ENCODE peak calls at places on chromosomes 2 and 18, in seven cellular contexts. One of them, this sample, is unnamed.

GRCh38 chr2:239035997-239036731 is 188.3 kb downstream of the TWIST2 start:
- DNase-seq in activated naive CD4-positive, alpha-beta T cell treated with anti-CD3 and anti-CD28 coated beads, Interleukin-2, amount 10 ng/mL, durations not matched to agents 7 days and 5 days: peak; percentile 42
- DNase-seq in iPS-NIHi11: peak; percentile 55
- DNase-seq in T-helper 2 cell: no peak
- DNase-seq in NCI-H748 treated with DMSO at 0.1 percent for 48 hours: no peak
- DNase-seq in NCI-H1694 treated with DMSO at 0.1 percent for 48 hours: no peak
- DNase-seq in mucosa of descending colon: no peak
- DNase-seq in this sample: no peak

GRCh38 chr2:233059547-233059796 is 670 bp upstream of the INPP5D start:
- DNase-seq in activated naive CD4-positive, alpha-beta T cell treated with anti-CD3 and anti-CD28 coated beads, Interleukin-2, amount 10 ng/mL, durations not matched to agents 7 days and 5 days: no peak
- DNase-seq in iPS-NIHi11: peak; percentile 46
- DNase-seq in T-helper 2 cell: no peak
- DNase-seq in NCI-H748 treated with DMSO at 0.1 percent for 48 hours: no peak
- DNase-seq in NCI-H1694 treated with DMSO at 0.1 percent for 48 hours: no peak
- DNase-seq in mucosa of descending colon: no peak
- DNase-seq in this sample: no peak

GRCh38 chr2:54572636-54573531 is 116.8 kb downstream of the SPTBN1 start:
- DNase-seq in activated naive CD4-positive, alpha-beta T cell treated with anti-CD3 and anti-CD28 coated beads, Interleukin-2, amount 10 ng/mL, durations not matched to agents 7 days and 5 days: peak; percentile 63
- DNase-seq in iPS-NIHi11: no peak
- DNase-seq in T-helper 2 cell: peak; percentile 20
- DNase-seq in NCI-H748 treated with DMSO at 0.1 percent for 48 hours: peak; percentile 26
- DNase-seq in NCI-H1694 treated with DMSO at 0.1 percent for 48 hours: no peak
- DNase-seq in mucosa of descending colon: peak; percentile 48
- DNase-seq in this sample: no peak

GRCh38 chr2:241378816-241379215 is 22.7 kb downstream of the FARP2 start:
- DNase-seq in activated naive CD4-positive, alpha-beta T cell treated with anti-CD3 and anti-CD28 coated beads, Interleukin-2, amount 10 ng/mL, durations not matched to agents 7 days and 5 days: no peak
- DNase-seq in iPS-NIHi11: no peak
- DNase-seq in T-helper 2 cell: no peak
- DNase-seq in NCI-H748 treated with DMSO at 0.1 percent for 48 hours: no peak
- DNase-seq in NCI-H1694 treated with DMSO at 0.1 percent for 48 hours: no peak
- DNase-seq in mucosa of descending colon: no peak
- DNase-seq in this sample: no peak

GRCh38 chr2:44939074-44940052 is 2.1 kb upstream of the SIX3 start:
- DNase-seq in activated naive CD4-positive, alpha-beta T cell treated with anti-CD3 and anti-CD28 coated beads, Interleukin-2, amount 10 ng/mL, durations not matched to agents 7 days and 5 days: no peak
- DNase-seq in iPS-NIHi11: no peak
- DNase-seq in T-helper 2 cell: no peak
- DNase-seq in NCI-H748 treated with DMSO at 0.1 percent for 48 hours: no peak
- DNase-seq in NCI-H1694 treated with DMSO at 0.1 percent for 48 hours: no peak
- DNase-seq in mucosa of descending colon: no peak
- DNase-seq in this sample: no peak

GRCh38 chr2:239240480-239240881 is 160.3 kb downstream of the HDAC4 start:
- DNase-seq in activated naive CD4-positive, alpha-beta T cell treated with anti-CD3 and anti-CD28 coated beads, Interleukin-2, amount 10 ng/mL, durations not matched to agents 7 days and 5 days: no peak
- DNase-seq in iPS-NIHi11: no peak
- DNase-seq in T-helper 2 cell: no peak
- DNase-seq in NCI-H748 treated with DMSO at 0.1 percent for 48 hours: no peak
- DNase-seq in NCI-H1694 treated with DMSO at 0.1 percent for 48 hours: no peak
- DNase-seq in mucosa of descending colon: no peak
- DNase-seq in this sample: no peak

GRCh38 chr2:175234153-175234552 is 52.6 kb upstream of the ATP5MC3 start:
- DNase-seq in activated naive CD4-positive, alpha-beta T cell treated with anti-CD3 and anti-CD28 coated beads, Interleukin-2, amount 10 ng/mL, durations not matched to agents 7 days and 5 days: no peak
- DNase-seq in iPS-NIHi11: no peak
- DNase-seq in T-helper 2 cell: no peak
- DNase-seq in NCI-H748 treated with DMSO at 0.1 percent for 48 hours: peak; percentile 11
- DNase-seq in NCI-H1694 treated with DMSO at 0.1 percent for 48 hours: peak; percentile 16
- DNase-seq in mucosa of descending colon: no peak
- DNase-seq in this sample: no peak

GRCh38 chr18:79770826-79771225 is 26.9 kb upstream of the KCNG2 start:
- DNase-seq in activated naive CD4-positive, alpha-beta T cell treated with anti-CD3 and anti-CD28 coated beads, Interleukin-2, amount 10 ng/mL, durations not matched to agents 7 days and 5 days: no peak
- DNase-seq in iPS-NIHi11: no peak
- DNase-seq in T-helper 2 cell: no peak
- DNase-seq in NCI-H748 treated with DMSO at 0.1 percent for 48 hours: no peak
- DNase-seq in NCI-H1694 treated with DMSO at 0.1 percent for 48 hours: no peak
- DNase-seq in mucosa of descending colon: no peak
- DNase-seq in this sample: no peak

GRCh38 chr18:63439334-63439733 is 17.1 kb upstream of the VPS4B start:
- DNase-seq in activated naive CD4-positive, alpha-beta T cell treated with anti-CD3 and anti-CD28 coated beads, Interleukin-2, amount 10 ng/mL, durations not matched to agents 7 days and 5 days: peak; percentile 60
- DNase-seq in iPS-NIHi11: peak; percentile 72
- DNase-seq in T-helper 2 cell: peak; percentile 2
- DNase-seq in NCI-H748 treated with DMSO at 0.1 percent for 48 hours: peak; percentile 46
- DNase-seq in NCI-H1694 treated with DMSO at 0.1 percent for 48 hours: peak; percentile 59
- DNase-seq in mucosa of descending colon: no peak
- DNase-seq in this sample: peak; percentile 39

GRCh38 chr18:50203801-50204604 is 9.1 kb upstream of the MYO5B start:
- DNase-seq in activated naive CD4-positive, alpha-beta T cell treated with anti-CD3 and anti-CD28 coated beads, Interleukin-2, amount 10 ng/mL, durations not matched to agents 7 days and 5 days: peak; percentile 36
- DNase-seq in iPS-NIHi11: peak; percentile 86
- DNase-seq in T-helper 2 cell: no peak
- DNase-seq in NCI-H748 treated with DMSO at 0.1 percent for 48 hours: peak; percentile 70
- DNase-seq in NCI-H1694 treated with DMSO at 0.1 percent for 48 hours: peak; percentile 62
- DNase-seq in mucosa of descending colon: peak; percentile 62
- DNase-seq in this sample: peak; percentile 63

GRCh38 chr18:78728301-78729098 is 251.1 kb upstream of the SALL3 start:
- DNase-seq in activated naive CD4-positive, alpha-beta T cell treated with anti-CD3 and anti-CD28 coated beads, Interleukin-2, amount 10 ng/mL, durations not matched to agents 7 days and 5 days: no peak
- DNase-seq in iPS-NIHi11: no peak
- DNase-seq in T-helper 2 cell: no peak
- DNase-seq in NCI-H748 treated with DMSO at 0.1 percent for 48 hours: no peak
- DNase-seq in NCI-H1694 treated with DMSO at 0.1 percent for 48 hours: no peak
- DNase-seq in mucosa of descending colon: no peak
- DNase-seq in this sample: peak; percentile 13

GRCh38 chr2:36277146-36277808 is 78.3 kb upstream of the CRIM1 start:
- DNase-seq in activated naive CD4-positive, alpha-beta T cell treated with anti-CD3 and anti-CD28 coated beads, Interleukin-2, amount 10 ng/mL, durations not matched to agents 7 days and 5 days: no peak
- DNase-seq in iPS-NIHi11: no peak
- DNase-seq in T-helper 2 cell: no peak
- DNase-seq in NCI-H748 treated with DMSO at 0.1 percent for 48 hours: no peak
- DNase-seq in NCI-H1694 treated with DMSO at 0.1 percent for 48 hours: no peak
- DNase-seq in mucosa of descending colon: no peak
- DNase-seq in this sample: no peak

GRCh38 chr18:23805898-23806297 is 116.6 kb downstream of the LAMA3 start:
- DNase-seq in activated naive CD4-positive, alpha-beta T cell treated with anti-CD3 and anti-CD28 coated beads, Interleukin-2, amount 10 ng/mL, durations not matched to agents 7 days and 5 days: no peak
- DNase-seq in iPS-NIHi11: no peak
- DNase-seq in T-helper 2 cell: no peak
- DNase-seq in NCI-H748 treated with DMSO at 0.1 percent for 48 hours: no peak
- DNase-seq in NCI-H1694 treated with DMSO at 0.1 percent for 48 hours: no peak
- DNase-seq in mucosa of descending colon: no peak
- DNase-seq in this sample: no peak

GRCh38 chr2:148253716-148254115 is 232.8 kb downstream of the MBD5 start:
- DNase-seq in activated naive CD4-positive, alpha-beta T cell treated with anti-CD3 and anti-CD28 coated beads, Interleukin-2, amount 10 ng/mL, durations not matched to agents 7 days and 5 days: no peak
- DNase-seq in iPS-NIHi11: no peak
- DNase-seq in T-helper 2 cell: no peak
- DNase-seq in NCI-H748 treated with DMSO at 0.1 percent for 48 hours: no peak
- DNase-seq in NCI-H1694 treated with DMSO at 0.1 percent for 48 hours: no peak
- DNase-seq in mucosa of descending colon: no peak
- DNase-seq in this sample: no peak

GRCh38 chr2:75146221-75146902 is 53.0 kb downstream of the TACR1 start:
- DNase-seq in activated naive CD4-positive, alpha-beta T cell treated with anti-CD3 and anti-CD28 coated beads, Interleukin-2, amount 10 ng/mL, durations not matched to agents 7 days and 5 days: no peak
- DNase-seq in iPS-NIHi11: no peak
- DNase-seq in T-helper 2 cell: no peak
- DNase-seq in NCI-H748 treated with DMSO at 0.1 percent for 48 hours: no peak
- DNase-seq in NCI-H1694 treated with DMSO at 0.1 percent for 48 hours: no peak
- DNase-seq in mucosa of descending colon: no peak
- DNase-seq in this sample: no peak

GRCh38 chr2:146119586-146119985 is 1599.7 kb upstream of the ZEB2 start:
- DNase-seq in activated naive CD4-positive, alpha-beta T cell treated with anti-CD3 and anti-CD28 coated beads, Interleukin-2, amount 10 ng/mL, durations not matched to agents 7 days and 5 days: no peak
- DNase-seq in iPS-NIHi11: no peak
- DNase-seq in T-helper 2 cell: no peak
- DNase-seq in NCI-H748 treated with DMSO at 0.1 percent for 48 hours: no peak
- DNase-seq in NCI-H1694 treated with DMSO at 0.1 percent for 48 hours: no peak
- DNase-seq in mucosa of descending colon: no peak
- DNase-seq in this sample: no peak

GRCh38 chr2:19796036-19796703 is 105.6 kb downstream of the TTC32 start:
- DNase-seq in activated naive CD4-positive, alpha-beta T cell treated with anti-CD3 and anti-CD28 coated beads, Interleukin-2, amount 10 ng/mL, durations not matched to agents 7 days and 5 days: no peak
- DNase-seq in iPS-NIHi11: no peak
- DNase-seq in T-helper 2 cell: no peak
- DNase-seq in NCI-H748 treated with DMSO at 0.1 percent for 48 hours: no peak
- DNase-seq in NCI-H1694 treated with DMSO at 0.1 percent for 48 hours: peak; percentile 86
- DNase-seq in mucosa of descending colon: no peak
- DNase-seq in this sample: no peak

GRCh38 chr2:136764397-136765255 is 719 bp upstream of the THSD7B start:
- DNase-seq in activated naive CD4-positive, alpha-beta T cell treated with anti-CD3 and anti-CD28 coated beads, Interleukin-2, amount 10 ng/mL, durations not matched to agents 7 days and 5 days: no peak
- DNase-seq in iPS-NIHi11: peak; percentile 62
- DNase-seq in T-helper 2 cell: no peak
- DNase-seq in NCI-H748 treated with DMSO at 0.1 percent for 48 hours: peak; percentile 59
- DNase-seq in NCI-H1694 treated with DMSO at 0.1 percent for 48 hours: no peak
- DNase-seq in mucosa of descending colon: no peak
- DNase-seq in this sample: no peak

This sample was measured in stomach.